ENCODE peak calls at places on chromosomes 5 and 9, in six cellular contexts. A is anterior cingulate cortex, V is hepatic stellate cell, J is dermis microvascular lymphatic vessel endothelial cell, S is GM03348, K is IMR-90. Q is an unnamed sample.

GRCh38 chr9:111412280-111412679 is 71.9 kb downstream of the ECPAS start:
- DNase-seq in V (no peak), K (no peak), J (peak; percentile 14), A (peak; percentile 1), S (no peak), Q (no peak)

GRCh38 chr9:95940265-95940664 is 64.8 kb downstream of the ERCC6L2 start:
- DNase-seq in S (no peak), J (no peak), V (no peak), A (no peak), K (peak; percentile 28), Q (no peak)

GRCh38 chr5:179240561-179240960 is 104.7 kb downstream of the ADAMTS2 start:
- DNase-seq in J (no peak), S (no peak), A (no peak), K (no peak), V (no peak), Q (no peak)

GRCh38 chr9:76610009-76610352 is 151.0 kb downstream of the GCNT1 start:
- DNase-seq in A (no peak), J (peak; percentile 65), S (peak; percentile 76), K (peak; percentile 54), V (no peak), Q (no peak)

GRCh38 chr5:84487963-84488362 is 103.3 kb upstream of the EDIL3 start:
- DNase-seq in S (peak; percentile 28), V (peak; percentile 4), J (no peak), K (peak; percentile 98), A (no peak), Q (no peak)

GRCh38 chr5:10246761-10247160 is 2.9 kb downstream of the ATPSCKMT start:
- DNase-seq in S (no peak), V (no peak), J (peak; percentile 34), A (no peak), K (no peak), Q (no peak)

GRCh38 chr5:60883229-60883628 is 39.2 kb upstream of the ELOVL7 start:
- DNase-seq in K (no peak), S (peak; percentile 6), A (no peak), J (no peak), V (peak; percentile 9), Q (no peak)

GRCh38 chr5:90446961-90447360 is 27.6 kb downstream of the MBLAC2 start:
- DNase-seq in S (peak; percentile 41), V (no peak), J (no peak), A (no peak), K (peak; percentile 33), Q (no peak)

GRCh38 chr5:169474226-169474625 is 109.3 kb upstream of the SPDL1 start:
- DNase-seq in J (no peak), V (no peak), A (no peak), S (no peak), K (no peak), Q (no peak)

GRCh38 chr5:33808699-33809098 is 83.1 kb downstream of the ADAMTS12 start:
- DNase-seq in S (no peak), K (no peak), V (no peak), J (no peak), A (no peak), Q (no peak)

GRCh38 chr5:135176991-135177390 is 143.0 kb upstream of the PITX1 start:
- DNase-seq in V (no peak), S (no peak), J (no peak), A (no peak), K (no peak), Q (no peak)

GRCh38 chr5:113085084-113085414 is 108.5 kb downstream of the DCP2 start:
- DNase-seq in K (no peak), J (no peak), V (no peak), S (no peak), A (no peak), Q (no peak)

GRCh38 chr9:16413509-16414016 is 456.9 kb downstream of the BNC2 start:
- DNase-seq in K (peak; percentile 98), V (peak; percentile 14), J (peak; percentile 77), A (no peak), S (peak; percentile 45), Q (no peak)

GRCh38 chr5:114101153-114101552 is 260.7 kb upstream of the KCNN2 start:
- DNase-seq in J (peak; percentile 48), A (no peak), K (peak; percentile 80), S (no peak), V (peak; percentile 11), Q (no peak)

GRCh38 chr5:108379722-108380530 is 2.0 kb downstream of the FBXL17 start:
- DNase-seq in K (peak; percentile 31), S (no peak), A (no peak), V (no peak), J (no peak), Q (no peak)

GRCh38 chr9:127180457-127181314 is 58.3 kb upstream of the ANGPTL2 start:
- DNase-seq in A (no peak), K (no peak), S (no peak), V (no peak), J (no peak), Q (no peak)

GRCh38 chr5:157204765-157205164 is 24.1 kb downstream of the ITK start:
- DNase-seq in K (no peak), V (no peak), A (no peak), S (no peak), J (no peak), Q (no peak)

GRCh38 chr5:146788918-146789317 is 89.6 kb downstream of the PPP2R2B start:
- DNase-seq in V (no peak), J (no peak), A (no peak), K (no peak), S (no peak), Q (no peak)

GRCh38 chr9:15430920-15431844 is 8.5 kb downstream of the SNAPC3 start:
- DNase-seq in S (no peak), A (no peak), K (no peak), J (no peak), V (no peak), Q (no peak)

GRCh38 chr5:19886123-19886921 is 101.7 kb downstream of the CDH18 start:
- DNase-seq in K (peak; percentile 86), A (no peak), J (no peak), V (no peak), S (peak; percentile 25), Q (no peak)

GRCh38 chr5:4230905-4231561 is 635.4 kb downstream of the IRX1 start:
- DNase-seq in J (no peak), S (no peak), K (no peak), V (no peak), A (peak; percentile 24), Q (no peak)

GRCh38 chr9:89357331-89358197 is 39.3 kb downstream of the SECISBP2 start:
- DNase-seq in A (no peak), V (no peak), S (no peak), J (no peak), K (no peak), Q (no peak)

GRCh38 chr9:137955224-137955570 is 77.6 kb downstream of the CACNA1B start:
- DNase-seq in V (peak; percentile 1), K (no peak), A (no peak), J (no peak), S (no peak), Q (no peak)

GRCh38 chr5:55370291-55370925 is 62.6 kb downstream of the MTREX start:
- DNase-seq in V (no peak), J (no peak), A (no peak), K (no peak), S (no peak), Q (no peak)

GRCh38 chr5:206406-206805 is 11.5 kb downstream of the CCDC127 start:
- DNase-seq in K (peak; percentile 45), J (no peak), A (no peak), S (no peak), V (no peak), Q (no peak)

GRCh38 chr5:145975001-145975360 is 38.6 kb downstream of the SH3RF2 start:
- DNase-seq in J (no peak), K (no peak), V (no peak), S (no peak), A (no peak), Q (no peak)

GRCh38 chr9:89189215-89189614 is 10.6 kb upstream of the SHC3 start:
- DNase-seq in V (no peak), J (no peak), K (no peak), A (no peak), S (no peak), Q (no peak)

GRCh38 chr5:78405820-78406750 is 45.7 kb downstream of the SCAMP1 start:
- DNase-seq in S (peak; percentile 46), K (peak; percentile 76), V (peak; percentile 35), A (no peak), J (no peak), Q (no peak)

GRCh38 chr5:81639556-81639955 is 111.3 kb downstream of the SSBP2 start:
- DNase-seq in A (no peak), S (peak; percentile 53), K (peak; percentile 33), V (peak; percentile 4), J (no peak), Q (no peak)

GRCh38 chr5:77210091-77211012 is at the start of gene PDE8B:
- DNase-seq in K (no peak), V (no peak), J (no peak), S (peak; percentile 48), A (no peak), Q (no peak)

GRCh38 chr9:110748251-110748893 is 79.8 kb downstream of the MUSK start:
- DNase-seq in J (no peak), A (no peak), K (no peak), V (no peak), S (no peak), Q (no peak)

GRCh38 chr5:41598011-41598410 is 87.6 kb upstream of the PLCXD3 start:
- DNase-seq in V (peak; percentile 26), K (peak; percentile 26), S (peak; percentile 51), A (no peak), J (no peak), Q (no peak)

GRCh38 chr5:132886064-132886823 is 12.8 kb downstream of the LEAP2 start:
- DNase-seq in K (no peak), J (no peak), S (no peak), A (no peak), V (no peak), Q (no peak)

Q was measured in effector CD8-positive, alpha-beta T cell.